ENCODE peak calls at places on chromosomes 6 and 20, in ten cellular contexts. A is NCI-H2171 treated with DMSO at 0.1 percent for 48 hours; B is ACHN; Z is SK-MEL-5; E is Right ventricle myocardium superior; C is stimulated activated effector memory CD8-positive, alpha-beta T cell treated with anti-CD3 and anti-CD28 coated beads, Interleukin-12 subunit alpha, Interleukin-12 subunit beta, amount 100 ng/mL, for 72 hours; D is activated naive CD4-positive, alpha-beta T cell treated with anti-CD3 and anti-CD28 coated beads, Interleukin-2, amount 10 ng/mL, durations not matched to agents 7 days and 5 days; S is WTC11; V is CD4-positive, alpha-beta T cell; W is amygdala. X is an unnamed sample.

GRCh38 chr6:43096451-43097097 is 20.5 kb downstream of the PTK7 start:
- DNase-seq in A (no peak), B (peak), Z (peak), E (no peak), C (no peak), D (no peak), S (peak), V (no peak), W (no peak), X (no peak)

GRCh38 chr6:31559958-31560696 is 12.0 kb upstream of the LTA start:
- DNase-seq in A (no peak), B (peak), Z (no peak), E (peak), C (no peak), D (peak), S (no peak), V (no peak), W (no peak), X (peak)

GRCh38 chr6:97026298-97026697 is 101.8 kb downstream of the KLHL32 start:
- DNase-seq in A (peak), B (no peak), Z (no peak), E (no peak), C (no peak), D (no peak), S (no peak), V (no peak), W (no peak), X (no peak)

GRCh38 chr6:108805611-108806181 is 42.5 kb upstream of the ARMC2 start:
- DNase-seq in A (peak), B (no peak), Z (peak), E (no peak), C (no peak), D (no peak), S (no peak), V (no peak), W (no peak), X (peak)

GRCh38 chr6:45791600-45792168 is 224.0 kb downstream of the CLIC5 start:
- DNase-seq in A (no peak), B (peak), Z (no peak), E (no peak), C (no peak), D (no peak), S (no peak), V (no peak), W (no peak), X (no peak)

GRCh38 chr6:137819740-137820139 is 47.3 kb upstream of the TNFAIP3 start:
- DNase-seq in A (no peak), B (no peak), Z (no peak), E (no peak), C (no peak), D (no peak), S (no peak), V (no peak), W (no peak), X (peak)

GRCh38 chr6:118704911-118705310 is 53.5 kb upstream of the CEP85L start:
- DNase-seq in A (no peak), B (no peak), Z (no peak), E (no peak), C (no peak), D (no peak), S (no peak), V (no peak), W (no peak), X (no peak)

GRCh38 chr20:4371623-4372246 is 350.0 kb upstream of the PRND start:
- DNase-seq in A (no peak), B (no peak), Z (no peak), E (no peak), C (no peak), D (no peak), S (no peak), V (no peak), W (no peak), X (peak)

GRCh38 chr6:3230275-3231212 is 3.1 kb upstream of the TUBB2B start:
- DNase-seq in A (peak), B (peak), Z (peak), E (no peak), C (no peak), D (no peak), S (peak), V (no peak), W (no peak), X (no peak)

GRCh38 chr20:63973636-63974401 is 4.1 kb upstream of the ZNF512B start:
- DNase-seq in A (peak), B (peak), Z (peak), E (peak), C (peak), D (peak), S (peak), V (peak), W (peak), X (peak)

GRCh38 chr6:109482913-109483743 is at the start of gene ZBTB24:
- DNase-seq in A (peak), B (peak), Z (peak), E (peak), C (peak), D (peak), S (peak), V (peak), W (peak), X (peak)

GRCh38 chr6:129353067-129353466 is 356.9 kb downstream of the ARHGAP18 start:
- DNase-seq in A (no peak), B (no peak), Z (peak), E (peak), C (no peak), D (no peak), S (no peak), V (no peak), W (no peak), X (no peak)

GRCh38 chr6:108541843-108542795 is 18.6 kb upstream of the FOXO3 start:
- DNase-seq in A (peak), B (peak), Z (peak), E (peak), C (no peak), D (peak), S (peak), V (peak), W (no peak), X (peak)

GRCh38 chr6:38184041-38184779 is 364.7 kb downstream of the ZFAND3 start:
- DNase-seq in A (no peak), B (no peak), Z (no peak), E (no peak), C (no peak), D (no peak), S (peak), V (no peak), W (no peak), X (no peak)

GRCh38 chr20:37969949-37970855 is 63.1 kb downstream of the TTI1 start:
- DNase-seq in A (no peak), B (peak), Z (no peak), E (no peak), C (no peak), D (no peak), S (no peak), V (no peak), W (no peak), X (no peak)

GRCh38 chr20:9052136-9052535 is 16.8 kb upstream of the PLCB4 start:
- DNase-seq in A (peak), B (no peak), Z (no peak), E (no peak), C (no peak), D (no peak), S (no peak), V (no peak), W (no peak), X (no peak)

GRCh38 chr20:36497856-36498255 is 43.5 kb upstream of the MYL9 start:
- DNase-seq in A (no peak), B (no peak), Z (no peak), E (no peak), C (no peak), D (no peak), S (no peak), V (no peak), W (no peak), X (no peak)

GRCh38 chr6:36586606-36587005 is 7.6 kb upstream of the SRSF3 start:
- DNase-seq in A (peak), B (no peak), Z (no peak), E (no peak), C (no peak), D (no peak), S (no peak), V (no peak), W (no peak), X (no peak)

GRCh38 chr6:16822529-16822928 is 61.3 kb upstream of the ATXN1 start:
- DNase-seq in A (no peak), B (no peak), Z (no peak), E (no peak), C (no peak), D (no peak), S (no peak), V (no peak), W (no peak), X (no peak)

GRCh38 chr6:16184129-16184528 is 54.3 kb upstream of the GMPR start:
- DNase-seq in A (no peak), B (peak), Z (peak), E (peak), C (no peak), D (no peak), S (peak), V (no peak), W (no peak), X (peak)

GRCh38 chr6:13813621-13814175 is 659 bp downstream of the MCUR1 start:
- DNase-seq in A (peak), B (peak), Z (peak), E (peak), C (no peak), D (no peak), S (peak), V (peak), W (peak), X (peak)

GRCh38 chr6:24910850-24911712 is 24.7 kb downstream of the RIPOR2 start:
- DNase-seq in A (peak), B (peak), Z (peak), E (peak), C (peak), D (peak), S (peak), V (peak), W (peak), X (peak)

GRCh38 chr20:7629880-7630279 is 310.4 kb downstream of the HAO1 start:
- DNase-seq in A (no peak), B (no peak), Z (no peak), E (no peak), C (no peak), D (no peak), S (no peak), V (no peak), W (no peak), X (no peak)

GRCh38 chr20:64063389-64064144 is 569 bp downstream of the TCEA2 start:
- DNase-seq in A (peak), B (no peak), Z (no peak), E (no peak), C (no peak), D (peak), S (peak), V (no peak), W (no peak), X (peak)

GRCh38 chr6:25054469-25054868 is 118.7 kb upstream of the RIPOR2 start:
- DNase-seq in A (no peak), B (no peak), Z (no peak), E (no peak), C (no peak), D (no peak), S (no peak), V (no peak), W (no peak), X (no peak)

GRCh38 chr6:28351087-28351486 is 1.3 kb downstream of the ZKSCAN3 start:
- DNase-seq in A (no peak), B (no peak), Z (no peak), E (no peak), C (no peak), D (no peak), S (no peak), V (no peak), W (no peak), X (no peak)